ENCODE peak calls at places on chromosomes 5 and 9, in four cellular contexts. F is WTC11, G is HepG2, T is GM12878. W is an unnamed sample.

GRCh38 chr5:96881511-96882115 is 5.3 kb downstream of the ERAP2 start:
- DNase-seq in F (no peak), T (no peak), G (no peak), W (no peak)

GRCh38 chr5:66144799-66145390 is 795 bp downstream of the SREK1 start:
- DNase-seq in G (peak), F (no peak), T (no peak), W (no peak)

GRCh38 chr5:157326440-157327023 is 60.6 kb downstream of the CYFIP2 start:
- DNase-seq in G (peak), F (no peak), T (no peak), W (no peak)

GRCh38 chr9:116156621-116157314 is 3.2 kb downstream of the PAPPA start:
- DNase-seq in T (no peak), F (peak), G (no peak), W (no peak)

GRCh38 chr9:71819115-71819739 is 50.9 kb upstream of the CEMIP2 start:
- DNase-seq in F (peak), T (no peak), G (peak), W (peak)

GRCh38 chr9:104961701-104962359 is 33.9 kb upstream of the ABCA1 start:
- DNase-seq in F (no peak), G (no peak), T (no peak), W (no peak)

GRCh38 chr5:98793223-98793622 is 19.8 kb downstream of the RGMB start:
- DNase-seq in G (no peak), T (no peak), F (no peak), W (no peak)

GRCh38 chr5:119583684-119584083 is 45.7 kb upstream of the FAM170A start:
- DNase-seq in T (peak), G (no peak), F (no peak), W (no peak)

GRCh38 chr5:150485770-150486401 is 22.0 kb upstream of the NDST1 start:
- DNase-seq in F (peak), G (no peak), T (no peak), W (peak)

GRCh38 chr5:80255425-80255751 is 460 bp downstream of the SERINC5 start:
- DNase-seq in T (no peak), F (peak), G (no peak), W (peak)

GRCh38 chr5:80254767-80255424 is 952 bp downstream of the SERINC5 start:
- DNase-seq in G (no peak), F (no peak), T (no peak), W (no peak)

GRCh38 chr5:80255752-80256479 is at the start of gene SERINC5:
- DNase-seq in G (peak), F (peak), T (no peak), W (peak)

GRCh38 chr5:80259511-80260200 is 3.8 kb upstream of the SERINC5 start:
- DNase-seq in F (no peak), T (no peak), G (no peak), W (no peak)

GRCh38 chr5:80260461-80260860 is 4.6 kb upstream of the SERINC5 start:
- DNase-seq in G (no peak), T (no peak), F (no peak), W (no peak)
- TF ChIP-seq ETV6 in G (no peak), T (no peak), F (no peak), W (no peak)

DNA sequence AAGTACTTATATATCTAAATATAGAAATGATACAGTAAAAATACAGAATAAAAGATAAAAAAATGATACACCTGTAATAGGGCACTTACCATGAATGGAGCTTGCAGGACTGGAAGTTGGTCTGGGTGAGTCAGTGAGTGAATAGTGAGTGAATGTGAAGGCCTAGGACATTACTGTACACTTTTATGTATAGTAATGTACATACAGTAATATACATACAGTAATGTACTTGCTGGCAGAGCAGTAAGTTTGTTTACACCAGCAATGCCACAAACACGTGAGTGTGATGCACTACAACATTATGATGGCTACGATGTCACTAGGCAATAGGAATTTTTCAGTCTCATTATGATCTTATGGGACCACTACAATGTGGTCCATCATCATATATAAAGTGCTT is 34.2 kb downstream of the SUSD1 start:
- DNase-seq in F (no peak), T (no peak), G (no peak), W (no peak)
- TF ChIP-seq ETV6 in F (no peak), T (no peak), G (no peak), W (no peak)

GRCh38 chr9:127768666-127769065 is 9.8 kb downstream of the SH2D3C start:
- DNase-seq in T (no peak), F (no peak), G (no peak), W (no peak)

GRCh38 chr9:127767909-127768331 is 10.5 kb downstream of the SH2D3C start:
- DNase-seq in G (no peak), T (no peak), F (no peak), W (no peak)

GRCh38 chr9:127769101-127769500 is 9.4 kb downstream of the SH2D3C start:
- DNase-seq in T (no peak), G (no peak), F (no peak), W (no peak)

GRCh38 chr9:127765418-127765817 is 13.0 kb downstream of the SH2D3C start:
- DNase-seq in F (no peak), T (no peak), G (no peak), W (no peak)

GRCh38 chr9:127767405-127767804 is 11.1 kb downstream of the SH2D3C start:
- DNase-seq in F (no peak), G (no peak), T (no peak), W (no peak)
- TF ChIP-seq ETV6 in F (no peak), G (no peak), T (no peak), W (no peak)

GRCh38 chr9:37033141-37033540 is 927 bp downstream of the PAX5 start:
- DNase-seq in F (no peak), T (no peak), G (no peak), W (no peak)

GRCh38 chr9:37035472-37036236 is 1.6 kb upstream of the PAX5 start:
- DNase-seq in T (no peak), G (no peak), F (peak), W (no peak)

GRCh38 chr9:37034938-37035471 is 937 bp upstream of the PAX5 start:
- DNase-seq in T (no peak), G (no peak), F (peak), W (no peak)

GRCh38 chr9:37033753-37034319 is at the start of gene PAX5:
- DNase-seq in T (no peak), F (no peak), G (no peak), W (no peak)

GRCh38 chr9:37034320-37034937 is 361 bp upstream of the PAX5 start:
- DNase-seq in G (no peak), F (peak), T (no peak), W (no peak)
- TF ChIP-seq ETV6 in G (no peak), F (no peak), T (no peak), W (no peak)

GRCh38 chr9:297104-297794 is 82.6 kb downstream of the DOCK8 start:
- DNase-seq in G (no peak), T (peak), F (no peak), W (no peak)
- TF ChIP-seq ETV6 in G (no peak), T (no peak), F (no peak), W (no peak)

GRCh38 chr5:58073246-58073645 is 386.6 kb downstream of the PLK2 start:
- DNase-seq in F (no peak), T (no peak), G (no peak), W (no peak)

GRCh38 chr5:58069846-58070245 is 390.0 kb downstream of the PLK2 start:
- DNase-seq in F (no peak), T (no peak), G (no peak), W (no peak)

GRCh38 chr5:58072202-58072791 is 387.6 kb downstream of the PLK2 start:
- DNase-seq in T (no peak), G (no peak), F (no peak), W (no peak)

GRCh38 chr5:58069016-58069705 is 390.7 kb downstream of the PLK2 start:
- DNase-seq in T (no peak), G (no peak), F (no peak), W (no peak)

DNA sequence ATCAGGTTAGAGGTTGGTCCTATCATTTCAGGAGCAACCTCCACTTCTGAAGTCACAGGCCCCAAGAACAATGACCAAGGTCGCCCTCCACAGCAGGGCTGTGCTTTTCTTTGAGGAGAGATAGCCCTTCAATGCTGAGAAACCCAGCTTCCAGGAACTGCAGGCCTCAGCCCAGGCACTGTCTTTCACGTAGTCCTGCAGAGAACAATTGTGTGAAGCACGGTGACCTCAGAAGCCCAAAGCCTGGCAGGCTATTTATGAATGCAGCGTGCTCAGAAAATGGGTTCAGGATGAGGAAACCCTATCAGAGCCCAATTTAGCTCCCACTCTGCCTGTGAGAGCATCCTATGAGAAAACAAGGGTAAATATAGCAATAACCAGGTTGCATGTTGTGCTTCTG is 388.3 kb downstream of the PLK2 start:
- DNase-seq in G (no peak), T (no peak), F (peak), W (no peak)
- TF ChIP-seq ETV6 in G (no peak), T (no peak), F (no peak), W (no peak)

GRCh38 chr5:107673368-107674136 is 2.8 kb upstream of the EFNA5 start:
- DNase-seq in G (peak), F (peak), T (peak), W (peak)
- TF ChIP-seq ETV6 in G (no peak), F (no peak), T (no peak), W (no peak)

GRCh38 chr9:114224247-114224610 is 68.9 kb downstream of the COL27A1 start:
- DNase-seq in F (no peak), T (no peak), G (peak), W (no peak)

GRCh38 chr9:114226289-114227055 is 71.1 kb downstream of the COL27A1 start:
- DNase-seq in F (no peak), G (no peak), T (no peak), W (no peak)

GRCh38 chr9:114221706-114222465 is 66.5 kb downstream of the COL27A1 start:
- DNase-seq in G (no peak), T (no peak), F (no peak), W (no peak)

GRCh38 chr9:114225534-114226288 is 70.4 kb downstream of the COL27A1 start:
- DNase-seq in G (no peak), T (no peak), F (no peak), W (no peak)

GRCh38 chr9:114223564-114224246 is 68.4 kb downstream of the COL27A1 start:
- DNase-seq in G (peak), T (no peak), F (no peak), W (peak)
- TF ChIP-seq ETV6 in G (no peak), T (no peak), F (no peak), W (no peak)

GRCh38 chr5:163950248-163950647 is 444.8 kb downstream of the MAT2B start:
- DNase-seq in F (no peak), T (no peak), G (no peak), W (no peak)
- TF ChIP-seq ETV6 in F (no peak), T (no peak), G (no peak), W (no peak)

GRCh38 chr5:2021484-2022176 is 138.9 kb upstream of the IRX4 start:
- DNase-seq in T (no peak), G (no peak), F (no peak), W (no peak)
- TF ChIP-seq ETV6 in T (no peak), G (no peak), F (no peak), W (no peak)